ENCODE peak calls at places on chromosomes 5 and 9, in ten cellular contexts. One of them, this sample, is unnamed.

GRCh38 chr5:119301947-119302346 is 53.9 kb upstream of the TNFAIP8 start:
- DNase-seq in upper lobe of left lung: no peak
- DNase-seq in fibroblast of lung: peak; percentile 39
- DNase-seq in adipocyte: no peak
- DNase-seq in right atrium auricular region: no peak
- DNase-seq in CD8-positive, alpha-beta memory T cell: no peak
- DNase-seq in CD4-positive, alpha-beta T cell: no peak
- DNase-seq in small intestine: no peak
- DNase-seq in transverse colon: no peak
- DNase-seq in A549: peak; percentile 24
- DNase-seq in this sample: no peak

GRCh38 chr5:96214442-96215197 is 218.4 kb downstream of the PCSK1 start:
- DNase-seq in small intestine: no peak
- DNase-seq in adipocyte: peak; percentile 25
- DNase-seq in A549: peak; percentile 46
- DNase-seq in transverse colon: no peak
- DNase-seq in right atrium auricular region: no peak
- DNase-seq in CD8-positive, alpha-beta memory T cell: no peak
- DNase-seq in CD4-positive, alpha-beta T cell: no peak
- DNase-seq in fibroblast of lung: peak; percentile 21
- DNase-seq in upper lobe of left lung: peak; percentile 46
- DNase-seq in this sample: no peak

GRCh38 chr5:143560378-143560777 is 156.9 kb upstream of the NR3C1 start:
- DNase-seq in CD8-positive, alpha-beta memory T cell: no peak
- DNase-seq in small intestine: no peak
- DNase-seq in transverse colon: no peak
- DNase-seq in upper lobe of left lung: no peak
- DNase-seq in adipocyte: no peak
- DNase-seq in CD4-positive, alpha-beta T cell: no peak
- DNase-seq in A549: no peak
- DNase-seq in fibroblast of lung: no peak
- DNase-seq in right atrium auricular region: no peak
- DNase-seq in this sample: no peak

GRCh38 chr5:1085391-1085790 is 26.5 kb downstream of the SLC12A7 start:
- DNase-seq in upper lobe of left lung: no peak
- DNase-seq in A549: no peak
- DNase-seq in fibroblast of lung: no peak
- DNase-seq in CD4-positive, alpha-beta T cell: no peak
- DNase-seq in right atrium auricular region: no peak
- DNase-seq in CD8-positive, alpha-beta memory T cell: no peak
- DNase-seq in small intestine: no peak
- DNase-seq in transverse colon: no peak
- DNase-seq in adipocyte: no peak
- DNase-seq in this sample: no peak

GRCh38 chr9:104831681-104832080 is 67.8 kb downstream of the NIPSNAP3B start:
- DNase-seq in right atrium auricular region: no peak
- DNase-seq in upper lobe of left lung: no peak
- DNase-seq in transverse colon: no peak
- DNase-seq in CD4-positive, alpha-beta T cell: no peak
- DNase-seq in small intestine: no peak
- DNase-seq in A549: peak; percentile 4
- DNase-seq in fibroblast of lung: no peak
- DNase-seq in CD8-positive, alpha-beta memory T cell: no peak
- DNase-seq in adipocyte: peak; percentile 45
- DNase-seq in this sample: no peak

GRCh38 chr9:116574027-116574679 is 113.0 kb upstream of the TRIM32 start:
- DNase-seq in CD4-positive, alpha-beta T cell: no peak
- DNase-seq in small intestine: peak; percentile 61
- DNase-seq in fibroblast of lung: no peak
- DNase-seq in adipocyte: peak; percentile 63
- DNase-seq in A549: peak; percentile 50
- DNase-seq in right atrium auricular region: no peak
- DNase-seq in transverse colon: peak; percentile 33
- DNase-seq in upper lobe of left lung: peak; percentile 70
- DNase-seq in CD8-positive, alpha-beta memory T cell: no peak
- DNase-seq in this sample: no peak

GRCh38 chr5:57675236-57675635 is 192.6 kb upstream of the ACTBL2 start:
- DNase-seq in A549: no peak
- DNase-seq in CD8-positive, alpha-beta memory T cell: no peak
- DNase-seq in transverse colon: no peak
- DNase-seq in upper lobe of left lung: no peak
- DNase-seq in right atrium auricular region: no peak
- DNase-seq in adipocyte: no peak
- DNase-seq in CD4-positive, alpha-beta T cell: no peak
- DNase-seq in fibroblast of lung: no peak
- DNase-seq in small intestine: no peak
- DNase-seq in this sample: no peak

GRCh38 chr5:125298711-125299379 is 552.4 kb upstream of the ZNF608 start:
- DNase-seq in right atrium auricular region: no peak
- DNase-seq in upper lobe of left lung: no peak
- DNase-seq in A549: no peak
- DNase-seq in transverse colon: no peak
- DNase-seq in CD8-positive, alpha-beta memory T cell: no peak
- DNase-seq in fibroblast of lung: no peak
- DNase-seq in adipocyte: no peak
- DNase-seq in small intestine: no peak
- DNase-seq in CD4-positive, alpha-beta T cell: no peak
- DNase-seq in this sample: no peak

GRCh38 chr5:179330186-179330900 is 14.9 kb downstream of the ADAMTS2 start:
- DNase-seq in A549: no peak
- DNase-seq in small intestine: no peak
- DNase-seq in transverse colon: no peak
- DNase-seq in CD8-positive, alpha-beta memory T cell: no peak
- DNase-seq in adipocyte: no peak
- DNase-seq in upper lobe of left lung: no peak
- DNase-seq in fibroblast of lung: no peak
- DNase-seq in CD4-positive, alpha-beta T cell: no peak
- DNase-seq in right atrium auricular region: no peak
- DNase-seq in this sample: no peak

GRCh38 chr9:127803507-127804352 is 1.0 kb downstream of the FPGS start:
- DNase-seq in adipocyte: peak; percentile 48
- DNase-seq in fibroblast of lung: peak; percentile 39
- DNase-seq in transverse colon: peak; percentile 47
- DNase-seq in CD8-positive, alpha-beta memory T cell: no peak
- DNase-seq in upper lobe of left lung: peak; percentile 70
- DNase-seq in small intestine: peak; percentile 73
- DNase-seq in CD4-positive, alpha-beta T cell: no peak
- DNase-seq in A549: peak; percentile 63
- DNase-seq in right atrium auricular region: no peak
- DNase-seq in this sample: no peak

GRCh38 chr9:127222388-127223095 is 42.0 kb upstream of the GARNL3 start:
- DNase-seq in upper lobe of left lung: no peak
- DNase-seq in fibroblast of lung: no peak
- DNase-seq in right atrium auricular region: no peak
- DNase-seq in small intestine: no peak
- DNase-seq in A549: no peak
- DNase-seq in adipocyte: no peak
- DNase-seq in CD4-positive, alpha-beta T cell: no peak
- DNase-seq in CD8-positive, alpha-beta memory T cell: no peak
- DNase-seq in transverse colon: no peak
- DNase-seq in this sample: no peak

GRCh38 chr9:91155181-91155580 is 206.5 kb downstream of the AUH start:
- DNase-seq in CD4-positive, alpha-beta T cell: no peak
- DNase-seq in CD8-positive, alpha-beta memory T cell: no peak
- DNase-seq in small intestine: no peak
- DNase-seq in right atrium auricular region: no peak
- DNase-seq in transverse colon: no peak
- DNase-seq in fibroblast of lung: no peak
- DNase-seq in upper lobe of left lung: no peak
- DNase-seq in A549: no peak
- DNase-seq in adipocyte: no peak
- DNase-seq in this sample: no peak

GRCh38 chr9:115291841-115292240 is 173.9 kb upstream of the TNC start:
- DNase-seq in upper lobe of left lung: peak; percentile 52
- DNase-seq in small intestine: peak; percentile 74
- DNase-seq in adipocyte: peak; percentile 14
- DNase-seq in transverse colon: peak; percentile 84
- DNase-seq in A549: no peak
- DNase-seq in CD4-positive, alpha-beta T cell: no peak
- DNase-seq in right atrium auricular region: no peak
- DNase-seq in fibroblast of lung: peak; percentile 5
- DNase-seq in CD8-positive, alpha-beta memory T cell: no peak
- DNase-seq in this sample: no peak

GRCh38 chr9:121954477-121955175 is 138.5 kb downstream of the TTLL11 start:
- DNase-seq in CD8-positive, alpha-beta memory T cell: no peak
- DNase-seq in CD4-positive, alpha-beta T cell: no peak
- DNase-seq in upper lobe of left lung: no peak
- DNase-seq in transverse colon: no peak
- DNase-seq in A549: no peak
- DNase-seq in right atrium auricular region: peak; percentile 64
- DNase-seq in fibroblast of lung: peak; percentile 89
- DNase-seq in adipocyte: no peak
- DNase-seq in small intestine: no peak
- DNase-seq in this sample: no peak

GRCh38 chr5:88836195-88836838 is 46.7 kb downstream of the MEF2C start:
- DNase-seq in transverse colon: no peak
- DNase-seq in small intestine: peak; percentile 5
- DNase-seq in fibroblast of lung: peak; percentile 17
- DNase-seq in upper lobe of left lung: no peak
- DNase-seq in A549: no peak
- DNase-seq in CD4-positive, alpha-beta T cell: no peak
- DNase-seq in adipocyte: peak; percentile 30
- DNase-seq in right atrium auricular region: peak; percentile 74
- DNase-seq in CD8-positive, alpha-beta memory T cell: no peak
- DNase-seq in this sample: no peak

GRCh38 chr5:36778336-36778735 is 98.2 kb upstream of the NIPBL start:
- DNase-seq in small intestine: no peak
- DNase-seq in A549: no peak
- DNase-seq in adipocyte: no peak
- DNase-seq in right atrium auricular region: no peak
- DNase-seq in upper lobe of left lung: no peak
- DNase-seq in CD4-positive, alpha-beta T cell: no peak
- DNase-seq in fibroblast of lung: no peak
- DNase-seq in transverse colon: no peak
- DNase-seq in CD8-positive, alpha-beta memory T cell: no peak
- DNase-seq in this sample: no peak

GRCh38 chr9:136170291-136170901 is 34.5 kb downstream of the LHX3 start:
- DNase-seq in transverse colon: peak; percentile 47
- DNase-seq in fibroblast of lung: peak; percentile 12
- DNase-seq in CD4-positive, alpha-beta T cell: peak; percentile 42
- DNase-seq in A549: peak; percentile 36
- DNase-seq in small intestine: peak; percentile 20
- DNase-seq in right atrium auricular region: no peak
- DNase-seq in CD8-positive, alpha-beta memory T cell: peak; percentile 11
- DNase-seq in adipocyte: peak; percentile 42
- DNase-seq in upper lobe of left lung: no peak
- DNase-seq in this sample: peak; percentile 49

GRCh38 chr5:26791021-26791420 is 247.4 kb downstream of the CDH9 start:
- DNase-seq in small intestine: no peak
- DNase-seq in transverse colon: no peak
- DNase-seq in CD8-positive, alpha-beta memory T cell: no peak
- DNase-seq in upper lobe of left lung: no peak
- DNase-seq in CD4-positive, alpha-beta T cell: no peak
- DNase-seq in right atrium auricular region: no peak
- DNase-seq in A549: no peak
- DNase-seq in fibroblast of lung: no peak
- DNase-seq in adipocyte: no peak
- DNase-seq in this sample: no peak

GRCh38 chr9:99178912-99179872 is 42.5 kb downstream of the ALG2 start:
- DNase-seq in A549: no peak
- DNase-seq in CD8-positive, alpha-beta memory T cell: no peak
- DNase-seq in adipocyte: no peak
- DNase-seq in right atrium auricular region: no peak
- DNase-seq in upper lobe of left lung: no peak
- DNase-seq in small intestine: no peak
- DNase-seq in CD4-positive, alpha-beta T cell: no peak
- DNase-seq in fibroblast of lung: no peak
- DNase-seq in transverse colon: no peak
- DNase-seq in this sample: no peak
- H3K9me3 ChIP-seq in A549: no peaks in the 10 kb centered on the region
- H3K9me3 ChIP-seq in CD8-positive, alpha-beta memory T cell: no peaks in the 10 kb centered on the region
- H3K9me3 ChIP-seq in adipocyte: no peaks in the 10 kb centered on the region
- H3K9me3 ChIP-seq in right atrium auricular region: no peaks in the 10 kb centered on the region
- H3K9me3 ChIP-seq in upper lobe of left lung: no peaks in the 10 kb centered on the region
- H3K9me3 ChIP-seq in small intestine: no peaks in the 10 kb centered on the region
- H3K9me3 ChIP-seq in CD4-positive, alpha-beta T cell: no peaks in the 10 kb centered on the region
- H3K9me3 ChIP-seq in fibroblast of lung: no peaks in the 10 kb centered on the region
- H3K9me3 ChIP-seq in transverse colon: no peaks in the 10 kb centered on the region
- H3K9me3 ChIP-seq in this sample: no peaks in the 10 kb centered on the region

GRCh38 chr5:2759696-2760461 is 8.4 kb upstream of the IRX2 start:
- DNase-seq in upper lobe of left lung: no peak
- DNase-seq in right atrium auricular region: peak; percentile 32
- DNase-seq in adipocyte: no peak
- DNase-seq in CD8-positive, alpha-beta memory T cell: no peak
- DNase-seq in fibroblast of lung: no peak
- DNase-seq in transverse colon: no peak
- DNase-seq in CD4-positive, alpha-beta T cell: no peak
- DNase-seq in small intestine: no peak
- DNase-seq in A549: no peak
- DNase-seq in this sample: no peak
- H3K9me3 ChIP-seq in upper lobe of left lung: no peaks in the 10 kb centered on the region
- H3K9me3 ChIP-seq in right atrium auricular region: no peaks in the 10 kb centered on the region
- H3K9me3 ChIP-seq in adipocyte: no peaks in the 10 kb centered on the region
- H3K9me3 ChIP-seq in CD8-positive, alpha-beta memory T cell: no peaks in the 10 kb centered on the region
- H3K9me3 ChIP-seq in fibroblast of lung: no peaks in the 10 kb centered on the region
- H3K9me3 ChIP-seq in transverse colon: no peaks in the 10 kb centered on the region
- H3K9me3 ChIP-seq in CD4-positive, alpha-beta T cell: no peaks in the 10 kb centered on the region
- H3K9me3 ChIP-seq in small intestine: no peaks in the 10 kb centered on the region
- H3K9me3 ChIP-seq in A549: no peaks in the 10 kb centered on the region
- H3K9me3 ChIP-seq in this sample: no peaks in the 10 kb centered on the region

GRCh38 chr9:111548623-111549022 is 23.6 kb downstream of the ZNF483 start:
- DNase-seq in transverse colon: no peak
- DNase-seq in CD4-positive, alpha-beta T cell: no peak
- DNase-seq in adipocyte: no peak
- DNase-seq in small intestine: no peak
- DNase-seq in right atrium auricular region: no peak
- DNase-seq in A549: no peak
- DNase-seq in CD8-positive, alpha-beta memory T cell: no peak
- DNase-seq in fibroblast of lung: no peak
- DNase-seq in upper lobe of left lung: no peak
- DNase-seq in this sample: no peak

GRCh38 chr9:111542497-111543254 is 17.7 kb downstream of the ZNF483 start:
- DNase-seq in transverse colon: no peak
- DNase-seq in CD8-positive, alpha-beta memory T cell: no peak
- DNase-seq in right atrium auricular region: no peak
- DNase-seq in adipocyte: no peak
- DNase-seq in A549: no peak
- DNase-seq in CD4-positive, alpha-beta T cell: no peak
- DNase-seq in fibroblast of lung: peak; percentile 5
- DNase-seq in small intestine: no peak
- DNase-seq in upper lobe of left lung: no peak
- DNase-seq in this sample: no peak
- H3K9me3 ChIP-seq in transverse colon: peaks cover 80% of the 10 kb centered on the region
- H3K9me3 ChIP-seq in CD8-positive, alpha-beta memory T cell: peaks cover 53% of the 10 kb centered on the region
- H3K9me3 ChIP-seq in right atrium auricular region: peaks cover 52% of the 10 kb centered on the region
- H3K9me3 ChIP-seq in adipocyte: peaks cover 100% of the 10 kb centered on the region
- H3K9me3 ChIP-seq in A549: peaks cover 98% of the 10 kb centered on the region
- H3K9me3 ChIP-seq in CD4-positive, alpha-beta T cell: peaks cover 95% of the 10 kb centered on the region
- H3K9me3 ChIP-seq in fibroblast of lung: no peaks in the 10 kb centered on the region
- H3K9me3 ChIP-seq in small intestine: no peaks in the 10 kb centered on the region
- H3K9me3 ChIP-seq in upper lobe of left lung: peaks cover 93% of the 10 kb centered on the region
- H3K9me3 ChIP-seq in this sample: peaks cover 40% of the 10 kb centered on the region

DNA sequence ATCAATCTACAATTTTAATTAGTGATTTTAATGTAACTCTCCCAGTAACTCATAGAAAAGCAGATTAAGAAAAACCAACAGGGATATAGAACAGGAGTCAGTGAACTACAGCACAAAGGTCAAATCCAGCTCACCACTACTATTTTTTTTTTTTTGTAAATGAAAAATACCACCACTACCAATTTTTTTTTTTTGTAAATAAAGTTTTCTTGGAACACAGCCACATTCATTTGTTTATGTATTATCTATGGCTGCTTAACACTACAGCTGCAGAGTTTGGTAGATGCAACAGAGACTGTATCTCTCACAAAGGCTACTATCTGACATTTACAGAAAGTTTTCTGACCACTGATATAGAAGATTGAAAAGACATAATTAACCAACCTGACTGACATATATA is 11.7 kb downstream of the ZNF510 start:
- DNase-seq in fibroblast of lung: no peak
- DNase-seq in upper lobe of left lung: no peak
- DNase-seq in CD8-positive, alpha-beta memory T cell: no peak
- DNase-seq in CD4-positive, alpha-beta T cell: no peak
- DNase-seq in adipocyte: no peak
- DNase-seq in A549: no peak
- DNase-seq in transverse colon: no peak
- DNase-seq in small intestine: no peak
- DNase-seq in right atrium auricular region: no peak
- DNase-seq in this sample: no peak
- H3K9me3 ChIP-seq in fibroblast of lung: no peaks in the 10 kb centered on the region
- H3K9me3 ChIP-seq in upper lobe of left lung: peaks cover 96% of the 10 kb centered on the region
- H3K9me3 ChIP-seq in CD8-positive, alpha-beta memory T cell: peaks cover 37% of the 10 kb centered on the region
- H3K9me3 ChIP-seq in CD4-positive, alpha-beta T cell: peaks cover 96% of the 10 kb centered on the region
- H3K9me3 ChIP-seq in adipocyte: peaks cover 100% of the 10 kb centered on the region
- H3K9me3 ChIP-seq in A549: peaks cover 97% of the 10 kb centered on the region
- H3K9me3 ChIP-seq in transverse colon: peaks cover 93% of the 10 kb centered on the region
- H3K9me3 ChIP-seq in small intestine: peaks cover 4% of the 10 kb centered on the region
- H3K9me3 ChIP-seq in right atrium auricular region: peaks cover 49% of the 10 kb centered on the region
- H3K9me3 ChIP-seq in this sample: peaks cover 62% of the 10 kb centered on the region